ENCODE peak calls at places on chromosomes 12 and 14, in four cellular contexts. F is IMR-90, H is H1, I is H9. L is an unnamed sample.
A peak's percentile ranks its signal among the peaks of the same experiment; 100 is the strongest.

GRCh38 chr14:104367811-104368750 is 211.5 kb upstream of the C14orf180 start:
- DNase-seq in I (no peak), H (no peak), F (no peak), L (no peak)

GRCh38 chr12:121628536-121628935 is 2.2 kb downstream of the ORAI1 start:
- DNase-seq in I (no peak), H (no peak), F (no peak), L (no peak)

GRCh38 chr14:77305696-77306095 is 15.0 kb downstream of the POMT2 start:
- DNase-seq in I (no peak), F (no peak), H (no peak), L (no peak)

GRCh38 chr12:89060133-89060532 is 292.2 kb downstream of the DUSP6 start:
- DNase-seq in F (peak; percentile 12), I (no peak), H (no peak), L (peak; percentile 68)

GRCh38 chr12:119206348-119207075 is 27.8 kb downstream of the HSPB8 start:
- DNase-seq in I (peak; percentile 55), F (no peak), H (no peak), L (peak; percentile 49)

GRCh38 chr12:107027304-107028053 is 40.5 kb upstream of the MTERF2 start:
- DNase-seq in I (no peak), F (peak; percentile 96), H (no peak), L (peak; percentile 10)

GRCh38 chr12:49968431-49968830 is 4.3 kb upstream of the AQP6 start:
- DNase-seq in I (no peak), H (no peak), F (no peak), L (no peak)

GRCh38 chr14:104368751-104369100 is 210.8 kb upstream of the C14orf180 start:
- DNase-seq in H (no peak), F (no peak), I (no peak), L (no peak)

GRCh38 chr12:130104114-130104513 is 58.1 kb upstream of the FZD10 start:
- DNase-seq in F (no peak), H (no peak), I (no peak), L (no peak)

GRCh38 chr12:5220835-5221234 is 177.2 kb downstream of the KCNA5 start:
- DNase-seq in I (no peak), H (no peak), F (peak; percentile 11), L (peak; percentile 21)

GRCh38 chr14:103250888-103251287 is 83.1 kb upstream of the EIF5 start:
- DNase-seq in I (no peak), H (no peak), F (no peak), L (no peak)

GRCh38 chr14:81536125-81536771 is 2.6 kb upstream of the SEL1L start:
- DNase-seq in H (no peak), I (no peak), F (no peak), L (peak; percentile 58)

GRCh38 chr14:51626185-51626584 is 25.5 kb upstream of the FRMD6 start:
- DNase-seq in H (no peak), F (no peak), I (no peak), L (no peak)

GRCh38 chr14:67710209-67710608 is 8.5 kb downstream of the RDH12 start:
- DNase-seq in H (no peak), I (no peak), F (no peak), L (peak; percentile 72)

GRCh38 chr12:51517800-51518199 is 73.2 kb upstream of the SCN8A start:
- DNase-seq in F (no peak), I (peak; percentile 67), H (no peak), L (peak; percentile 63)

GRCh38 chr12:25248137-25248536 is 2.6 kb downstream of the KRAS start:
- DNase-seq in F (no peak), H (no peak), I (peak; percentile 43), L (peak; percentile 28)

GRCh38 chr12:115752913-115753726 is 524.4 kb downstream of the MED13L start:
- DNase-seq in H (no peak), I (peak; percentile 50), F (peak; percentile 77), L (peak; percentile 77)

GRCh38 chr12:89525824-89526770 is at the start of gene POC1B:
- DNase-seq in H (peak; percentile 90), I (peak; percentile 92), F (peak; percentile 77), L (peak; percentile 93)

GRCh38 chr12:77120695-77121094 is 55.3 kb upstream of the E2F7 start:
- DNase-seq in I (no peak), H (no peak), F (peak; percentile 65), L (no peak)

GRCh38 chr14:101473045-101473729 is 88.1 kb upstream of the DIO3 start:
- DNase-seq in F (no peak), I (peak; percentile 19), H (peak; percentile 39), L (no peak)

GRCh38 chr14:94906991-94907587 is 137.2 kb upstream of the GSC start:
- DNase-seq in H (no peak), I (no peak), F (no peak), L (no peak)

GRCh38 chr14:65333926-65334687 is 78.4 kb upstream of the FUT8 start:
- DNase-seq in H (no peak), I (peak; percentile 53), F (peak; percentile 86), L (peak; percentile 42)

GRCh38 chr12:2212971-2213869 is 160.4 kb downstream of the CACNA1C start:
- DNase-seq in H (no peak), I (no peak), F (no peak), L (peak; percentile 87)

GRCh38 chr12:85784096-85784720 is 52.0 kb downstream of the RASSF9 start:
- DNase-seq in H (no peak), I (no peak), F (no peak), L (peak; percentile 74)

GRCh38 chr14:44403194-44403593 is 103.9 kb downstream of the FSCB start:
- DNase-seq in F (no peak), H (no peak), I (no peak), L (no peak)

GRCh38 chr14:90536511-90537191 is 139.8 kb downstream of the CALM1 start:
- DNase-seq in H (no peak), I (no peak), F (no peak), L (no peak)

GRCh38 chr12:42402821-42403411 is 76.9 kb downstream of the PPHLN1 start:
- DNase-seq in I (no peak), F (no peak), H (no peak), L (no peak)

GRCh38 chr14:74400328-74400727 is 25.7 kb downstream of the SYNDIG1L start:
- DNase-seq in F (no peak), H (no peak), I (peak; percentile 71), L (peak; percentile 93)

GRCh38 chr12:1839956-1840550 is 19.7 kb downstream of the LRTM2 start:
- DNase-seq in I (no peak), H (no peak), F (no peak), L (no peak)

GRCh38 chr14:103541944-103542544 is 13.0 kb downstream of the TRMT61A start:
- DNase-seq in F (no peak), I (no peak), H (no peak), L (peak; percentile 27)

GRCh38 chr12:124506145-124506831 is 61.1 kb downstream of the NCOR2 start:
- DNase-seq in H (no peak), F (no peak), I (peak; percentile 52), L (peak; percentile 41)

GRCh38 chr12:48818831-48819590 is 715 bp downstream of the CACNB3 start:
- DNase-seq in I (peak; percentile 67), F (no peak), H (peak; percentile 73), L (peak; percentile 44)

GRCh38 chr12:48819986-48820385 is 1.7 kb downstream of the CACNB3 start:
- DNase-seq in F (no peak), H (no peak), I (no peak), L (no peak)

GRCh38 chr12:48820406-48820805 is 2.1 kb downstream of the CACNB3 start:
- DNase-seq in H (no peak), F (no peak), I (no peak), L (no peak)

GRCh38 chr12:48816148-48816854 is 2.0 kb upstream of the CACNB3 start:
- DNase-seq in F (no peak), H (no peak), I (no peak), L (no peak)

DNA sequence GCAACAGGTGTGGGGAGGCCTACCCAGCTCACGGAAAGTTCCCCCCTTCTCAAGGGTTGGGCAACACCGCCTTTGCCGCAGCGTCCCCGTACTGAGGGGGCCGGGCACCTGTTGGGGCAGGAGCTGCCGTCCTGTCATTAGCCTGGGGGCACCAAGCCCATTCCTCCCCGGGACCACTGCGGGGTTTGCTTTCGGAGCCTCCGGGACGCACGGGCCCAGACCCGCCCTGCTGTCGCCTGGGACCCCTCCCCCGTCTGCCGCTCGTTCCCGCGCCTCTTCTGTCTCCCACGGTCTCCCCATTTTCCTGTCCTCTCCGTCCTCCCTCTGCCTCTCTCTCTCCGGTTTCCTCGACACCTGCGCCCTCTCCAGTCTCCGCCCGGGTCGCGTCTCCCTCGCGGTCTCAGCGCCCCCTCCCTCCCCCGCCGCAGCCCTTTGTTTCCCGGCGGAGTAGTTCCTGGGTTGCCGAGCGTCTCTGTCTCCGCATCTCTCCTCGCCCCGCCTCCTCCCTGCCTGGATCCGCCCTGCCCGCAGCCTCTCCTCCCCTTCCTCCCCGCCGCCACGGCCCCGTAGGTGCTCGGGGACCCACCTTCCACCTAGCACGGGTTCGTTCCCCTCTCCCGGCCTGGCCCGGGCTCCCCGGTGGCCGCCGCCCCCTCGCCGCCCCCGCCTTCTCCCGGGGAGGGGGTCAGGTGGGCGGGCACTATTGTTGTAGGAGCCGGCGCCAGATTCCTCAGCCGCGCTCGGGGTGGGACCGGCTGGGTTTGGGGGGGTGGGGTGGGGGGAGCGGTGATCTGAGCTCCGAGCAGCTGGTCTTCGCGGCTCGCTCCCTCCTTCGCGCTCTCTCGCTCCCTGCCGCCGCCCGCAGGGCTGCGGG is at the start of gene CACNB3:
- DNase-seq in H (peak; percentile 94), I (peak; percentile 93), F (peak; percentile 43), L (peak; percentile 79)
- H3K9ac ChIP-seq in H (peak within 1 kb of the TSS; percentile 11), I (no peak within 1 kb of the TSS), F (peak within 1 kb of the TSS; percentile 77), L (peak within 1 kb of the TSS; percentile 67)

GRCh38 chr14:21395450-21395849 is 11.6 kb upstream of the SUPT16H start:
- DNase-seq in H (no peak), I (no peak), F (no peak), L (no peak)
- H4K5ac ChIP-seq in H (no peak overlapping the region), I (no peak overlapping the region), F (no peak overlapping the region), L (no peak overlapping the region)

DNA sequence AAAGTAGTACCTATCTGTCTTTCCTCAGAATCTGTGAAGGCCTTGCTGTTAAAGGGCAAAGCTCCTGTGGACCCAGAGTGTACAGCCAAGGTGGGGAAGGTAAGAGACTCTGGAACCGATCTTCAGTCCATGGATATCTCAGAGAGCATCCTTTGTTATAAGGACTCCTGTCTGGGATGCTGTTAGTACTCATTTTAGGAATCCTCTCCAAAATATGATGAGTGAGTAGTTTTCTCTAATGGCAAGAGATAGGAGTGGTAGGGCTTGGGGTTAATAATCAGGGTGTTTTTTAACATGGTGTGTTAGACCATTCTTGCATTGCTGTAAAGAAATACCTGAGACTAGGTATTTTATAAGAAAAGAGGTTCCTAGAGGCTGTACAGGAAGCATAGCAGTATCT is 1.9 kb downstream of the PARP2 start:
- DNase-seq in H (no peak), F (no peak), I (no peak), L (no peak)
- H3K4me2 ChIP-seq in H (no peak overlapping the region), F (no peak overlapping the region), I (no peak overlapping the region), L (no peak overlapping the region)

DNA sequence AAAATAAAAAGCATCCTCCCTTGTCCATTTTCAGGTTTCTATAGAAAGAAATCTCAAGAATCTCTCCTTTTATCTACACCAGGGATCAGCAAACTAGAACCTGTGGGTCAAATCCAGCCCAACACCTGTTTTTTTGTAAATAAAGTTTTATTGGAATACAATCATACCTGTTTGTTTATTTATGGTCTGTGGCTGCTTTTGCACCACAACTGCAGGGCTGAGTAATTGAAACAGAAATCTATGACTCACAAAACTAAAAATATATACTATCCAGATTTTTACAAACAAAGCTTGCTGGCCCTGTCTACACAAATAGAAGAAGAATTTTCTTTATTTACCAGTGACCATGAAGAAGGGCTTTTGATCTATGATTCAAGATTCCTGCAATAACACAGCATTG is 95.1 kb upstream of the COCH start:
- DNase-seq in H (no peak), F (peak; percentile 48), I (no peak), L (no peak)
- H3K9ac ChIP-seq in H (no peak overlapping the region), F (no peak overlapping the region), I (no peak overlapping the region), L (no peak overlapping the region)

L was measured in mesendoderm.